ENCODE peak calls at places on chromosomes 5 and 9, in six cellular contexts. A is RPMI8226, R is caudate nucleus, J is Right ventricle myocardium inferior, G is left ventricle myocardium inferior, H is astrocyte of the spinal cord. P is an unnamed sample.
A peak's percentile ranks its signal among the peaks of the same experiment; 100 is the strongest.

GRCh38 chr9:99828417-99829176 is 6.9 kb downstream of the NR4A3 start:
- DNase-seq in A (no peak), R (no peak), J (no peak), G (no peak), H (no peak), P (no peak)

GRCh38 chr9:89502038-89502601 is 4.2 kb upstream of the SEMA4D start:
- DNase-seq in A (no peak), R (no peak), J (no peak), G (no peak), H (no peak), P (no peak)

GRCh38 chr5:143207563-143208364 is 195.7 kb downstream of the NR3C1 start:
- DNase-seq in A (no peak), R (no peak), J (no peak), G (no peak), H (no peak), P (no peak)

GRCh38 chr5:176608937-176609723 is 826 bp downstream of the GPRIN1 start:
- DNase-seq in A (no peak), R (no peak), J (peak; percentile 57), G (no peak), H (no peak), P (no peak)

GRCh38 chr9:131758972-131759647 is 19.2 kb upstream of the RAPGEF1 start:
- DNase-seq in A (peak; percentile 60), R (no peak), J (no peak), G (no peak), H (no peak), P (no peak)

GRCh38 chr5:160298189-160298588 is 14.2 kb downstream of the CCNJL start:
- DNase-seq in A (no peak), R (no peak), J (no peak), G (no peak), H (no peak), P (no peak)

GRCh38 chr9:131654857-131655577 is 84.9 kb downstream of the RAPGEF1 start:
- DNase-seq in A (peak; percentile 85), R (no peak), J (no peak), G (no peak), H (no peak), P (peak; percentile 66)

GRCh38 chr9:131019387-131020239 is 10.6 kb downstream of the LAMC3 start:
- DNase-seq in A (no peak), R (no peak), J (no peak), G (no peak), H (no peak), P (no peak)

GRCh38 chr5:1347571-1347970 is 2.7 kb upstream of the CLPTM1L start:
- DNase-seq in A (no peak), R (no peak), J (no peak), G (no peak), H (no peak), P (no peak)

GRCh38 chr5:156529902-156530301 is 202.9 kb downstream of the SGCD start:
- DNase-seq in A (no peak), R (no peak), J (no peak), G (no peak), H (no peak), P (no peak)

GRCh38 chr5:29867155-29867554 is 1326.3 kb upstream of the CDH6 start:
- DNase-seq in A (no peak), R (no peak), J (no peak), G (no peak), H (no peak), P (no peak)

GRCh38 chr5:95484421-95484820 is 70.4 kb downstream of the SKIC3 start:
- DNase-seq in A (no peak), R (no peak), J (no peak), G (no peak), H (no peak), P (no peak)

GRCh38 chr9:32399110-32399815 is 14.8 kb downstream of the ACO1 start:
- DNase-seq in A (no peak), R (no peak), J (no peak), G (no peak), H (no peak), P (no peak)

GRCh38 chr9:15372385-15373200 is 50.1 kb upstream of the SNAPC3 start:
- DNase-seq in A (no peak), R (no peak), J (no peak), G (no peak), H (no peak), P (no peak)

GRCh38 chr9:16134351-16134750 is 581.5 kb downstream of the CCDC171 start:
- DNase-seq in A (no peak), R (no peak), J (no peak), G (no peak), H (no peak), P (no peak)

GRCh38 chr9:91047529-91047928 is 245.9 kb downstream of the SYK start:
- DNase-seq in A (no peak), R (no peak), J (no peak), G (no peak), H (no peak), P (no peak)

GRCh38 chr5:19902316-19902934 is 85.6 kb downstream of the CDH18 start:
- DNase-seq in A (peak; percentile 17), R (no peak), J (no peak), G (no peak), H (no peak), P (no peak)

GRCh38 chr5:79021753-79022152 is 36.6 kb upstream of the ARSB start:
- DNase-seq in A (no peak), R (no peak), J (no peak), G (no peak), H (no peak), P (no peak)